ENCODE peak calls at places on chromosome 15, in ten cellular contexts. One of them, this sample, is unnamed.

GRCh38 chr15:70758790-70759462 is 4.4 kb downstream of the UACA start:
- DNase-seq in A549: no peak
- DNase-seq in stomach: no peak
- DNase-seq in right lobe of liver: no peak
- DNase-seq in prostate gland: no peak
- DNase-seq in tibial nerve: no peak
- DNase-seq in body of pancreas: no peak
- DNase-seq in sigmoid colon: no peak
- DNase-seq in uterus: no peak
- DNase-seq in breast epithelium: no peak
- DNase-seq in this sample: no peak

GRCh38 chr15:20345401-20345958 is 196.1 kb downstream of the GOLGA6L6 start:
- DNase-seq in A549: peak
- DNase-seq in stomach: no peak
- DNase-seq in right lobe of liver: no peak
- DNase-seq in prostate gland: no peak
- DNase-seq in tibial nerve: no peak
- DNase-seq in body of pancreas: no peak
- DNase-seq in sigmoid colon: peak
- DNase-seq in uterus: no peak
- DNase-seq in breast epithelium: no peak
- DNase-seq in this sample: no peak

GRCh38 chr15:76163429-76164020 is 103.7 kb downstream of the TMEM266 start:
- DNase-seq in A549: peak
- DNase-seq in stomach: peak
- DNase-seq in right lobe of liver: no peak
- DNase-seq in prostate gland: no peak
- DNase-seq in tibial nerve: peak
- DNase-seq in body of pancreas: peak
- DNase-seq in sigmoid colon: peak
- DNase-seq in uterus: peak
- DNase-seq in breast epithelium: no peak
- DNase-seq in this sample: no peak

GRCh38 chr15:101047301-101047781 is 128.2 kb downstream of the LRRK1 start:
- DNase-seq in A549: no peak
- DNase-seq in stomach: peak
- DNase-seq in right lobe of liver: no peak
- DNase-seq in prostate gland: no peak
- DNase-seq in tibial nerve: no peak
- DNase-seq in body of pancreas: no peak
- DNase-seq in sigmoid colon: peak
- DNase-seq in uterus: peak
- DNase-seq in breast epithelium: no peak
- DNase-seq in this sample: no peak

GRCh38 chr15:69782809-69783208 is 314.9 kb downstream of the TLE3 start:
- DNase-seq in A549: no peak
- DNase-seq in stomach: peak
- DNase-seq in right lobe of liver: no peak
- DNase-seq in prostate gland: no peak
- DNase-seq in tibial nerve: no peak
- DNase-seq in body of pancreas: no peak
- DNase-seq in sigmoid colon: no peak
- DNase-seq in uterus: no peak
- DNase-seq in breast epithelium: no peak
- DNase-seq in this sample: no peak

GRCh38 chr15:77650285-77650684 is 17.6 kb upstream of the LINGO1 start:
- DNase-seq in A549: peak
- DNase-seq in stomach: no peak
- DNase-seq in right lobe of liver: no peak
- DNase-seq in prostate gland: no peak
- DNase-seq in tibial nerve: no peak
- DNase-seq in body of pancreas: no peak
- DNase-seq in sigmoid colon: no peak
- DNase-seq in uterus: no peak
- DNase-seq in breast epithelium: no peak
- DNase-seq in this sample: no peak

GRCh38 chr15:62711691-62712454 is 330.7 kb upstream of the TPM1 start:
- DNase-seq in A549: no peak
- DNase-seq in stomach: no peak
- DNase-seq in right lobe of liver: no peak
- DNase-seq in prostate gland: no peak
- DNase-seq in tibial nerve: no peak
- DNase-seq in body of pancreas: no peak
- DNase-seq in sigmoid colon: no peak
- DNase-seq in uterus: no peak
- DNase-seq in breast epithelium: no peak
- DNase-seq in this sample: peak

GRCh38 chr15:29911705-29912104 is 89.4 kb upstream of the TJP1 start:
- DNase-seq in A549: no peak
- DNase-seq in stomach: no peak
- DNase-seq in right lobe of liver: no peak
- DNase-seq in prostate gland: no peak
- DNase-seq in tibial nerve: no peak
- DNase-seq in body of pancreas: no peak
- DNase-seq in sigmoid colon: no peak
- DNase-seq in uterus: no peak
- DNase-seq in breast epithelium: no peak
- DNase-seq in this sample: no peak

GRCh38 chr15:70308011-70308761 is 210.5 kb upstream of the TLE3 start:
- DNase-seq in A549: peak
- DNase-seq in stomach: no peak
- DNase-seq in right lobe of liver: no peak
- DNase-seq in prostate gland: no peak
- DNase-seq in tibial nerve: no peak
- DNase-seq in body of pancreas: no peak
- DNase-seq in sigmoid colon: no peak
- DNase-seq in uterus: no peak
- DNase-seq in breast epithelium: peak
- DNase-seq in this sample: no peak

GRCh38 chr15:51083641-51084040 is 11.1 kb downstream of the TNFAIP8L3 start:
- DNase-seq in A549: no peak
- DNase-seq in stomach: no peak
- DNase-seq in right lobe of liver: no peak
- DNase-seq in prostate gland: no peak
- DNase-seq in tibial nerve: no peak
- DNase-seq in body of pancreas: no peak
- DNase-seq in sigmoid colon: no peak
- DNase-seq in uterus: no peak
- DNase-seq in breast epithelium: no peak
- DNase-seq in this sample: no peak

GRCh38 chr15:64092864-64093626 is 593 bp downstream of the CIAO2A start:
- DNase-seq in A549: peak
- DNase-seq in stomach: peak
- DNase-seq in right lobe of liver: peak
- DNase-seq in prostate gland: peak
- DNase-seq in tibial nerve: no peak
- DNase-seq in body of pancreas: peak
- DNase-seq in sigmoid colon: no peak
- DNase-seq in uterus: peak
- DNase-seq in breast epithelium: no peak
- DNase-seq in this sample: peak

DNA sequence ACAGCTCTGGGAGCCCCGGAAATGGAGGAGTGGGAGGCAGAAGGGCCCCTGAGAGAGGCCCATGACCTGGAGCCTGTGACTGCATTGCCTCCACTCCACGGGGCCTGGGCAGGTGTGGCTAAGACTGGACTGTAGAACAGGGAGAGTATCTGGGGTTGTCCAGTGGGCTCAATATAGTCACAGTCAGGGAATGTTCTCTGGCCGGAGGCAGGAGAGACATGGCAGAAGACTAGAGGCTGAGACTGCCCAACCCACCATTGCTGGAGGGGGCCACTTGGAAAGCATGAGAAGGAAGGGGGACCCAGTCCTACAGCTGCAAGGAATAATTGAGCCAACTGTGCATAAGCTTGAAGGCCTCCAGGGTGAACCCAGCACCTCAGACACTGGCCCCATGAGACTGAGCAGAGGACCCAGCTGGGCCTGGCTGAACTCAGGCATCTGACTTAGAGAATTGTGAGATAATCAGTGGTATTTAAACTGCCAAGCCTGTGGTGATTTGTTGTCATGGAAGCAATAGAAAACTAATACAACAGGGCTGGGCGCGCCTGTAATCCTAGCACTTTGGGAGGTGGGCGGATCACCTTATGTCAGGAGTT is 33.1 kb downstream of the NIPA2 start:
- DNase-seq in A549: no peak
- DNase-seq in stomach: no peak
- DNase-seq in right lobe of liver: no peak
- DNase-seq in prostate gland: no peak
- DNase-seq in tibial nerve: no peak
- DNase-seq in body of pancreas: no peak
- DNase-seq in sigmoid colon: no peak
- DNase-seq in uterus: no peak
- DNase-seq in breast epithelium: no peak
- DNase-seq in this sample: no peak
- TF ChIP-seq POLR2A in A549: no peak
- TF ChIP-seq POLR2A in stomach: no peak
- TF ChIP-seq POLR2A in right lobe of liver: no peak
- TF ChIP-seq POLR2A in prostate gland: no peak
- TF ChIP-seq POLR2A in tibial nerve: no peak
- TF ChIP-seq POLR2A in body of pancreas: no peak
- TF ChIP-seq POLR2A in sigmoid colon: no peak
- TF ChIP-seq POLR2A in uterus: no peak
- TF ChIP-seq POLR2A in breast epithelium: no peak
- TF ChIP-seq POLR2A in this sample: no peak

DNA sequence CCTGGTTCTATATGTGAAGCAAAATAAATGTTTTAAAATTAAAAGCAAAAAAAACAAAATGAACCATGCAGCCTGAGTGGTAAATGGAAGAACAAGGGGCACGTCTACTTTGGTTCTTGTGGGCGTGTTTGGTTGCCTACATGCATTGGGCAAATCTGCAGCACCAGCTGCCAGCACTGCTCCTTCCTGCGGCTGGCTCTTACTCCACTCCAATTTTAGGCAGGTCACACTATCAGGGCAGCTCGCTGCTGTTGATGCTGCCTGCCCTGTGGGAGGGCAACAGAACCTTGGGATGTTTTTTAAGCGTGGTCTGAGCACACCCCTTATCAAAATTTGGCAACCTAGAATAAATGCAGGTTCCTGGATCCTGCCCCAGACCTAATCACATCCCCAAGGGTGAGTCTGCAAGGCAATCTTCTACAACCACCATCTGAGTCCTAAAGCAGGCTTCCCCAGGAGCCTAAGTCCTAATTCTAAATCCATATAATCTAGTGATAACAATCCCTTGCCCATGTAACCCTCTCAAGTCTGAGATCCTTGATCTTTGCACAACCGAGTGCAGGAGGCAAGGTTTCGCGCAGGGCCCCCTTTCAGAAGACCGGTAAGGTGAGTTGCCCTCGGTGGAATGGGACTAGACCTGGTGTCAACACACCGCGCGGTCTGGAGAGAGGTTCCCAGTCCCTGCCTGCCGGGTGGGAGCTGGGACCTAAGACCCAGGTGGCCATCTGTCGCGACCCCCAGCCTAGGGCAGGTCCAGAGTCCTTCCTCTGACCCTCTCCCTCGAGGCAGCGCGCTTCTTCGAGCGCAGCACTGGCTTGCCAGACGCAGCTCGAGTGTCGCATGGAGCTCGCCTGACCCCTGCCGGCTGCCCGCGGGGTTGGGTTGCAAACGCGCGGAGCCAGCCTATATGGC is 15.9 kb downstream of the IVD start:
- DNase-seq in A549: peak
- DNase-seq in stomach: peak
- DNase-seq in right lobe of liver: peak
- DNase-seq in prostate gland: peak
- DNase-seq in tibial nerve: peak
- DNase-seq in body of pancreas: peak
- DNase-seq in sigmoid colon: peak
- DNase-seq in uterus: peak
- DNase-seq in breast epithelium: no peak
- DNase-seq in this sample: no peak
- TF ChIP-seq POLR2A in A549: no peak
- TF ChIP-seq POLR2A in stomach: no peak
- TF ChIP-seq POLR2A in right lobe of liver: peak
- TF ChIP-seq POLR2A in prostate gland: no peak
- TF ChIP-seq POLR2A in tibial nerve: no peak
- TF ChIP-seq POLR2A in body of pancreas: peak
- TF ChIP-seq POLR2A in sigmoid colon: no peak
- TF ChIP-seq POLR2A in uterus: peak
- TF ChIP-seq POLR2A in breast epithelium: no peak
- TF ChIP-seq POLR2A in this sample: no peak

DNA sequence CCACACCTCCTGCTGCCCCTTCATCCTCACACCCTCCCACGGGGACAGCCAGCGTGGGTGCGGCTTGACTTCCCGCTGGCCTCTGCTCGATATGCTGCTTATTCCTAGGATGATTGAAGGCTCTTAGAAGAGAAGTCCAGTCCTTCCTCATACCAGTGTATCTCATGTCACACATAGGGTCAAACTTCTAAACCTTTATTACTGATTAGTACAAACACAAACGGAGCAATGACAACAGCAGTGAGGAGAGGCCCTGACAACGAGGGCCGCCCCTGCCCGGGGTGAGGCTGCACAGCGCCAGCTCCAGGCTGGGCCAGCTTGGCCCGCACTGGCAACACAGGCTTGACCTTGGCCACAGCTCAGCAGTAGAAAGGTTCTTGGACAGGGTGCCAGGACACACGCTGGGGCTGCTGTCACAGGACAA is 3.7 kb downstream of the CIB1 start:
- DNase-seq in A549: no peak
- DNase-seq in stomach: peak
- DNase-seq in right lobe of liver: peak
- DNase-seq in prostate gland: peak
- DNase-seq in tibial nerve: no peak
- DNase-seq in body of pancreas: peak
- DNase-seq in sigmoid colon: no peak
- DNase-seq in uterus: no peak
- DNase-seq in breast epithelium: no peak
- DNase-seq in this sample: no peak
- TF ChIP-seq POLR2A in A549: no peak
- TF ChIP-seq POLR2A in stomach: no peak
- TF ChIP-seq POLR2A in right lobe of liver: no peak
- TF ChIP-seq POLR2A in prostate gland: no peak
- TF ChIP-seq POLR2A in tibial nerve: no peak
- TF ChIP-seq POLR2A in body of pancreas: peak
- TF ChIP-seq POLR2A in sigmoid colon: no peak
- TF ChIP-seq POLR2A in uterus: no peak
- TF ChIP-seq POLR2A in breast epithelium: no peak
- TF ChIP-seq POLR2A in this sample: no peak

DNA sequence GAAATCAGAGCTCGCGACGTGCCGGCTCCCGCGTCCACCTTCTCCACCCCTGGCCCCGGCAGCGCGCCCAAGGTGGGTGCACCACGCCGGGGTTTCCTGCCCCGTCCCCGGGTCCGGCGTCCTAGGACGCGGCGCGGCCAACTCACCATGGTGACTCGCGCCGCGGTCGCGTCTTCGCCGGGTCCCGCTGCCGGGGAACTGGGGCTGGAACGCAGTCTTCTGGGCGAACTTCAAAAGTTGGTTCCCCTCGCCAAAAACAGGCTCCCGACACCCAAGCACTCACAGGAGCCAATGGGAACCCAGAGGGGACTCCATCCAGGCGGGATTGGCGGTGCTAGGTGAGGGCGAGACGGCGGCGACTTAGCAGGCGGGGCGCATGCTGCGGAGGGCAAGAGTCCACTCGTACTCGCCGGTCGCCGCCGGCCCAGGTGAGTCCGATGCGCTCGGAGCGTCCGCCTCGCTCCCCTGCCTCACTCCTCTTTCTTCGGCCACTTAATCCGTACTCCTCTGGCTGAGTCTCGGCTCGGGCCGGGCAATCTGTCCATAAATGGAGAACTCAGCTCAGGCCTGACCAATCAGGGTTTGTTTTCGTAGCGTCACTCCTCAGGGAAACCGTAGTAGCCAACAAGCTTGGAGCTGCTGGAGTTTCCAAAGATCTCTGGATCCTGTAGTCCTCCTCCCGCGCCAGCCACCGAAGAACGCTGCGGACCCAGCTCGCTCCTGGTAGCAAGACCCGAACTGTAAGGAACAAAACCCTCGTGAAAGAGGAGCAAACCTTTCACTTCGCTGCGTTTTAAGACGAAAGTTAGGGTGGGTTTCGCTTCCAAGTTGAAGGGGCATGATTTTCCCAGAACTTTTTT is at the start of gene MYO1E:
- DNase-seq in A549: peak
- DNase-seq in stomach: peak
- DNase-seq in right lobe of liver: peak
- DNase-seq in prostate gland: peak
- DNase-seq in tibial nerve: peak
- DNase-seq in body of pancreas: peak
- DNase-seq in sigmoid colon: peak
- DNase-seq in uterus: peak
- DNase-seq in breast epithelium: peak
- DNase-seq in this sample: peak
- TF ChIP-seq POLR2A in A549: peak
- TF ChIP-seq POLR2A in stomach: peak
- TF ChIP-seq POLR2A in right lobe of liver: peak
- TF ChIP-seq POLR2A in prostate gland: peak
- TF ChIP-seq POLR2A in tibial nerve: peak
- TF ChIP-seq POLR2A in body of pancreas: peak
- TF ChIP-seq POLR2A in sigmoid colon: peak
- TF ChIP-seq POLR2A in uterus: peak
- TF ChIP-seq POLR2A in breast epithelium: peak
- TF ChIP-seq POLR2A in this sample: peak